ENCODE peak calls at places on chromosomes 12 and 14, in four cellular contexts. O is HCT116, X is neural progenitor cell, S is mesenchymal stem cell. D is an unnamed sample.

GRCh38 chr14:29236848-29237247 is 470.3 kb downstream of the FOXG1 start:
- DNase-seq in O (no peak), X (no peak), S (peak; percentile 76), D (no peak)

GRCh38 chr14:51386411-51386810 is 146.4 kb downstream of the TMX1 start:
- DNase-seq in O (no peak), X (no peak), S (no peak), D (no peak)

GRCh38 chr12:47267571-47267970 is 187.8 kb upstream of the AMIGO2 start:
- DNase-seq in O (no peak), X (no peak), S (no peak), D (no peak)

GRCh38 chr14:33932526-33933292 is 18.2 kb downstream of the EGLN3 start:
- DNase-seq in O (no peak), X (peak; percentile 87), S (no peak), D (peak; percentile 76)

GRCh38 chr14:69901113-69901951 is 22.1 kb downstream of the SMOC1 start:
- DNase-seq in O (no peak), X (no peak), S (no peak), D (no peak)

GRCh38 chr12:118120579-118121363 is 15.2 kb upstream of the PEBP1 start:
- DNase-seq in O (no peak), X (peak; percentile 75), S (peak; percentile 71), D (peak; percentile 36)

GRCh38 chr12:85874064-85874463 is at the start of gene NTS:
- DNase-seq in O (no peak), X (peak; percentile 42), S (peak; percentile 17), D (peak; percentile 31)

GRCh38 chr12:54602661-54603060 is 14.2 kb upstream of the PPP1R1A start:
- DNase-seq in O (no peak), X (no peak), S (no peak), D (no peak)

GRCh38 chr12:22728989-22729388 is 104.0 kb downstream of the ETNK1 start:
- DNase-seq in O (no peak), X (peak; percentile 62), S (no peak), D (no peak)

GRCh38 chr12:113094738-113095137 is 38.2 kb downstream of the DTX1 start:
- DNase-seq in O (no peak), X (no peak), S (no peak), D (no peak)

GRCh38 chr12:20438307-20438779 is 70.0 kb downstream of the PDE3A start:
- DNase-seq in O (no peak), X (no peak), S (peak; percentile 41), D (no peak)

GRCh38 chr12:3236345-3237153 is 159.4 kb downstream of the TSPAN9 start:
- DNase-seq in O (peak; percentile 42), X (peak; percentile 67), S (peak; percentile 82), D (no peak)

GRCh38 chr12:29563636-29564035 is 66.2 kb upstream of the OVCH1 start:
- DNase-seq in O (no peak), X (no peak), S (no peak), D (no peak)

GRCh38 chr12:130026608-130027176 is 122.9 kb upstream of the TMEM132D start:
- DNase-seq in O (no peak), X (peak; percentile 63), S (peak; percentile 1), D (no peak)

GRCh38 chr12:34349673-34349961 is 327.3 kb downstream of the ALG10 start:
- DNase-seq in O (no peak), X (no peak), S (no peak), D (no peak)

GRCh38 chr12:47242426-47242825 is 162.7 kb upstream of the AMIGO2 start:
- DNase-seq in O (no peak), X (no peak), S (no peak), D (no peak)

GRCh38 chr12:65825573-65826512 is 1.6 kb downstream of the HMGA2 start:
- DNase-seq in O (no peak), X (peak; percentile 90), S (peak; percentile 56), D (peak; percentile 48)

GRCh38 chr14:88804035-88804434 is 11.3 kb upstream of the EML5 start:
- DNase-seq in O (no peak), X (no peak), S (no peak), D (no peak)

GRCh38 chr14:105864116-105864515 is 337.7 kb downstream of the TMEM121 start:
- DNase-seq in O (no peak), X (no peak), S (no peak), D (no peak)

GRCh38 chr12:49013403-49013802 is 5.2 kb downstream of the PRKAG1 start:
- DNase-seq in O (no peak), X (no peak), S (no peak), D (no peak)

GRCh38 chr12:12441051-12441807 is 84.4 kb downstream of the BORCS5 start:
- DNase-seq in O (no peak), X (no peak), S (no peak), D (no peak)

GRCh38 chr12:116542345-116542950 is 16.7 kb upstream of the MAP1LC3B2 start:
- DNase-seq in O (no peak), X (no peak), S (no peak), D (no peak)

GRCh38 chr12:25254271-25254880 is 3.6 kb upstream of the KRAS start:
- DNase-seq in O (no peak), X (no peak), S (peak; percentile 89), D (no peak)

GRCh38 chr12:29782821-29783772 is 645 bp downstream of the TMTC1 start:
- DNase-seq in O (no peak), X (peak; percentile 77), S (peak; percentile 69), D (peak; percentile 56)

GRCh38 chr12:94677778-94678177 is 27.4 kb upstream of the TMCC3 start:
- DNase-seq in O (no peak), X (no peak), S (no peak), D (no peak)

DNA sequence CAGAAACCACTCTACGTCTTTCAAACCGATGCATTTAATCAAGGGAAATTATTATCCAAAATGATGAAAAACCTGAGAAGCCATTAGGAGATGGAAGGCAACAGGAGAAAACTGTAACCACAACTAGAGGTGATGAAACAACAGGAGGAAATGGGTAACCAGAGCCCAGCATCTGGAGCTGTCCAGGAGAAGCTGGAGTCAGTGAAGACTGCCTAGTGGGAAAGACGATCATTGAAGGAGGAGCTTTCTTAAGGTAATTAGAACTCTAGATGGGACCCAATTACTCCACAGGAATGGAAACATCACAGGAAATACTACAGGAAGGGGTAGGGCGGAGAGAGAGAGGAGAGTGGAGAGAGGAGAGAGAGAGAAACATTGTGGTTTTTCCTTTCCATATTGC is 57.6 kb downstream of the RERG start:
- DNase-seq in O (no peak), X (no peak), S (peak; percentile 33), D (no peak)
- H3K27me3 ChIP-seq in O (peaks cover 68% of the 10 kb centered on the region), X (no peaks in the 10 kb centered on the region), S (no peaks in the 10 kb centered on the region), D (peaks cover 7% of the 10 kb centered on the region)

GRCh38 chr14:90303382-90303943 is 28.3 kb downstream of the NRDE2 start:
- DNase-seq in O (no peak), X (no peak), S (no peak), D (no peak)
- H3K4me2 ChIP-seq in O (no peak overlapping the region), X (no peak overlapping the region), S (no peak overlapping the region), D (no peak overlapping the region)

DNA sequence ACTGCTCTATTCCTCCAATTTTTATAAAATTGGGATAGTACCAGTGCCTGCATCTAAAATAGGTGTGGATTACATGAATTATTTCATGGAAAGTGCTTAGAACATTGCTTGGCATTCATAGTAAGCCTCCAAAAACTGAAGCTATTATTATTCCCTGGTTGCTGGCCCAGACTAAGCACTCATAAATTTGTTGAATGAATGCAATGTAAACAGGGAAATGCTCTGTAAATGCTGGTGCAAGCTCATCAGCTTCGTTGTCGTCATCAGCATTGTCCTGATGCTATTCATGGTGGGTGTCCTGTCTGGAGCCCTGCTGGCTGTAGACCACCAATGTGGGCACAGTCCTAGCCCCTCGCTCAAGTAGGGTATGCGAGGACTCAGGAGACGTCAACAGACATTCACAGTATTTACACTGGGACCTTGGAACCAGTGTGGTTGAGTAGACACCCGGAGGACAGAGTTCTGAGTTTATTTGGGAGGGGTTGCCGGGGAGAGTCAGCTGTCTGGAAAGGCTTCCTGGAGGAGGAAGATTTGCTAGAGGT is 16.5 kb downstream of the BDKRB2 start:
- DNase-seq in O (no peak), X (no peak), S (no peak), D (no peak)
- H3K27me3 ChIP-seq in O (peaks cover 6% of the 10 kb centered on the region), X (no peaks in the 10 kb centered on the region), S (no peaks in the 10 kb centered on the region), D (no peaks in the 10 kb centered on the region)

GRCh38 chr12:15304296-15304695 is 18.0 kb upstream of the PTPRO start:
- DNase-seq in O (no peak), X (no peak), S (no peak), D (no peak)

DNA sequence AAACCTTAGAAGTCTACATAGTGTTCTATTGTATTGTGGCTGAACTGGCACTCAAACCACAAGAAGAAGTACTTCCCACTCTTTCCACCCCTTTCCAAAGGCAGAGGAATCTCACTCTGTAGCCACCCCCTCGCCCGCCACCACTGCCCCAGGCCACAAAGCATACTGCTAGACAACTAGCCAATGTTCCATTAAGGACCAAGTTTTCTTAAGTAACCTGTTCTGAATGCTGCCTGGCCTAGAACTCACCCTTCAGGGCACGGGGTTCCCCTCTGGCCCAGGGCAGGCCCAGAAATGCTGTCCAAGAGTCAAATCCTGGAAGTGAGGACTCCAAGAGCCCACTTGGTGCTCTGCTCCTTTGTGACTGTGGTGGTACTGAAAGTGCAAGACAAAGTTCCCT is 15.7 kb upstream of the PTPRO start:
- DNase-seq in O (no peak), X (no peak), S (no peak), D (no peak)
- H3K4me2 ChIP-seq in O (no peak overlapping the region), X (no peak overlapping the region), S (no peak overlapping the region), D (no peak overlapping the region)

GRCh38 chr14:47921133-47921532 is 245.7 kb upstream of the MDGA2 start:
- DNase-seq in O (no peak), X (no peak), S (no peak), D (no peak)
- H3K27me3 ChIP-seq in O (no peaks in the 10 kb centered on the region), X (no peaks in the 10 kb centered on the region), S (no peaks in the 10 kb centered on the region), D (no peaks in the 10 kb centered on the region)

GRCh38 chr12:57795354-57795753 is 12.8 kb downstream of the TSFM start:
- DNase-seq in O (no peak), X (no peak), S (peak; percentile 54), D (no peak)
- H3K4me2 ChIP-seq in O (no peak overlapping the region), X (no peak overlapping the region), S (no peak overlapping the region), D (no peak overlapping the region)